ENCODE peak calls at places on chromosomes 12 and 14, in six cellular contexts. Q is NCI-H2107, D is memory B cell, L is SW480, M is NCI-H1092 treated with DMSO at 0.1 percent for 48 hours, S is NCI-H774. O is an unnamed sample.

GRCh38 chr14:89621009-89621421 is 204.0 kb upstream of the FOXN3 start:
- DNase-seq in S (no peak), M (no peak), Q (no peak), L (no peak), D (no peak), O (no peak)

GRCh38 chr12:23949212-23950010 is at the start of gene SOX5:
- DNase-seq in Q (no peak), S (peak), M (peak), L (peak), D (no peak), O (peak)

GRCh38 chr12:68514807-68515411 is 95.8 kb upstream of the RAP1B start:
- DNase-seq in M (no peak), L (no peak), Q (no peak), D (no peak), S (no peak), O (no peak)

GRCh38 chr12:14167005-14167628 is 185.7 kb upstream of the GRIN2B start:
- DNase-seq in Q (peak), D (peak), M (peak), S (peak), L (peak), O (peak)

GRCh38 chr14:64501326-64502171 is 2.1 kb downstream of the ZBTB25 start:
- DNase-seq in D (no peak), Q (no peak), M (no peak), S (no peak), L (peak), O (no peak)

GRCh38 chr12:106369624-106370346 is 12.2 kb downstream of the POLR3B start:
- DNase-seq in Q (no peak), M (no peak), S (no peak), L (no peak), D (no peak), O (peak)

GRCh38 chr14:32679927-32680612 is 258.6 kb upstream of the NPAS3 start:
- DNase-seq in M (no peak), L (no peak), D (no peak), Q (peak), S (peak), O (no peak)

GRCh38 chr12:94372379-94372930 is 87.2 kb downstream of the CEP83 start:
- DNase-seq in S (no peak), Q (no peak), M (no peak), D (no peak), L (no peak), O (no peak)

GRCh38 chr12:112190626-112191025 is 65.3 kb downstream of the TRAFD1 start:
- DNase-seq in D (no peak), S (peak), M (no peak), Q (peak), L (no peak), O (no peak)

GRCh38 chr12:6724409-6724797 is 557 bp downstream of the COPS7A start:
- DNase-seq in S (peak), M (no peak), D (peak), Q (no peak), L (peak), O (no peak)

GRCh38 chr14:95155044-95155443 is 2.3 kb downstream of the DICER1 start:
- DNase-seq in M (no peak), L (no peak), Q (no peak), D (no peak), S (no peak), O (no peak)

GRCh38 chr12:111209779-111210178 is 159.1 kb downstream of the PHETA1 start:
- DNase-seq in M (no peak), Q (no peak), S (no peak), L (no peak), D (no peak), O (no peak)

GRCh38 chr14:77098470-77099353 is 654 bp downstream of the CIPC start:
- DNase-seq in S (no peak), L (peak), D (no peak), Q (no peak), M (peak), O (peak)

GRCh38 chr12:129186952-129187351 is 333.7 kb downstream of the GLT1D1 start:
- DNase-seq in L (peak), S (no peak), D (no peak), M (no peak), Q (no peak), O (no peak)

GRCh38 chr12:47698631-47699030 is 7.2 kb downstream of the RPAP3 start:
- DNase-seq in M (no peak), S (no peak), D (no peak), L (no peak), Q (no peak), O (no peak)

GRCh38 chr12:109773384-109774011 is 59.7 kb downstream of the TRPV4 start:
- DNase-seq in L (peak), M (no peak), D (no peak), Q (no peak), S (no peak), O (no peak)

GRCh38 chr14:36522347-36522971 is 2.4 kb upstream of the NKX2-1 start:
- DNase-seq in L (no peak), D (no peak), S (no peak), Q (no peak), M (no peak), O (no peak)

GRCh38 chr12:6584293-6584692 is 16.2 kb upstream of the NOP2 start:
- DNase-seq in Q (no peak), D (no peak), M (no peak), L (no peak), S (no peak), O (peak)

GRCh38 chr12:15631007-15631715 is 158.0 kb downstream of the EPS8 start:
- DNase-seq in D (no peak), L (no peak), M (no peak), S (no peak), Q (no peak), O (no peak)

GRCh38 chr12:100267603-100268281 is 765 bp downstream of the SCYL2 start:
- DNase-seq in Q (no peak), D (no peak), L (peak), S (no peak), M (no peak), O (no peak)

GRCh38 chr12:127078577-127079350 is 1188.2 kb upstream of the TMEM132C start:
- DNase-seq in L (no peak), M (no peak), D (no peak), Q (no peak), S (no peak), O (no peak)

GRCh38 chr14:99157676-99158075 is 114.3 kb downstream of the BCL11B start:
- DNase-seq in Q (no peak), S (no peak), D (no peak), L (no peak), M (no peak), O (no peak)

GRCh38 chr12:34379142-34379541 is 356.8 kb downstream of the ALG10 start:
- DNase-seq in S (no peak), D (no peak), L (no peak), Q (no peak), M (no peak), O (no peak)